ENCODE peak calls at places on chromosomes 2 and 18, in four cellular contexts. A is A549, E is body of pancreas, C is HFF-Myc. R is an unnamed sample.

GRCh38 chr2:56267412-56267788 is 83.6 kb downstream of the CCDC85A start:
- DNase-seq in E (no peak), C (no peak), A (no peak), R (no peak)

GRCh38 chr2:70190086-70190412 is 770 bp downstream of the C2orf42 start:
- DNase-seq in E (peak; percentile 9), A (no peak), C (no peak), R (no peak)

GRCh38 chr2:154243685-154244084 is 372.0 kb downstream of the GALNT13 start:
- DNase-seq in A (no peak), C (no peak), E (no peak), R (no peak)

GRCh38 chr2:129744649-129745048 is 234.8 kb upstream of the RAB6C start:
- DNase-seq in A (no peak), E (peak; percentile 93), C (no peak), R (no peak)

GRCh38 chr18:59697236-59697932 is at the start of gene CCBE1:
- DNase-seq in E (peak; percentile 34), C (no peak), A (peak; percentile 67), R (peak; percentile 82)

GRCh38 chr2:37464064-37464463 is 119.6 kb downstream of the QPCT start:
- DNase-seq in C (no peak), A (no peak), E (no peak), R (peak; percentile 14)

GRCh38 chr18:43001821-43002220 is 113.7 kb downstream of the RIT2 start:
- DNase-seq in E (no peak), C (no peak), A (no peak), R (no peak)

GRCh38 chr2:143505542-143505941 is 376.3 kb downstream of the ARHGAP15 start:
- DNase-seq in E (no peak), C (no peak), A (no peak), R (no peak)

GRCh38 chr2:174121178-174121577 is 127.2 kb downstream of the OLA1 start:
- DNase-seq in A (no peak), E (no peak), C (no peak), R (no peak)

GRCh38 chr2:85429213-85429923 is 10.9 kb downstream of the SH2D6 start:
- DNase-seq in C (no peak), A (no peak), E (no peak), R (no peak)

GRCh38 chr2:121238828-121239227 is 46.2 kb downstream of the TFCP2L1 start:
- DNase-seq in A (no peak), C (no peak), E (no peak), R (no peak)

GRCh38 chr2:8234757-8235374 is 447.0 kb upstream of the ID2 start:
- DNase-seq in C (no peak), E (no peak), A (no peak), R (no peak)

GRCh38 chr18:22188551-22189267 is 19.3 kb downstream of the GATA6 start:
- DNase-seq in C (no peak), E (peak; percentile 57), A (no peak), R (no peak)

GRCh38 chr2:56801770-56802169 is 618.0 kb downstream of the CCDC85A start:
- DNase-seq in E (no peak), A (no peak), C (no peak), R (no peak)

GRCh38 chr18:35389095-35389618 is 12.0 kb upstream of the ZNF396 start:
- DNase-seq in A (no peak), E (no peak), C (no peak), R (no peak)

GRCh38 chr18:59604877-59605276 is 92.3 kb downstream of the CCBE1 start:
- DNase-seq in C (no peak), A (no peak), E (no peak), R (no peak)

GRCh38 chr2:241386519-241386918 is 30.4 kb downstream of the FARP2 start:
- DNase-seq in C (no peak), E (no peak), A (no peak), R (no peak)

GRCh38 chr18:27967938-27968803 is 208.8 kb downstream of the CDH2 start:
- DNase-seq in E (no peak), A (peak; percentile 2), C (no peak), R (no peak)

GRCh38 chr2:239601880-239602279 is 201.1 kb upstream of the HDAC4 start:
- DNase-seq in E (no peak), A (no peak), C (no peak), R (no peak)

GRCh38 chr2:72895759-72896281 is 8.6 kb downstream of the SPR start:
- DNase-seq in A (no peak), E (peak; percentile 39), C (no peak), R (no peak)

GRCh38 chr2:53767405-53768232 is at the start of gene CHAC2:
- DNase-seq in C (peak; percentile 43), A (peak; percentile 91), E (peak; percentile 82), R (peak; percentile 89)
- TF ChIP-seq CTCF in C (peak; percentile 36), A (no peak), E (peak; percentile 60), R (peak; percentile 50)

GRCh38 chr2:115541808-115542207 is 1099.4 kb downstream of the DPP10 start:
- DNase-seq in C (no peak), A (no peak), E (no peak), R (no peak)
- TF ChIP-seq CTCF in C (no peak), A (no peak), E (no peak), R (no peak)

GRCh38 chr2:79235135-79235534 is 75.6 kb upstream of the REG3A start:
- DNase-seq in E (no peak), A (no peak), C (no peak), R (no peak)
- TF ChIP-seq CTCF in E (peak; percentile 19), A (no peak), C (no peak), R (no peak)

GRCh38 chr2:137467246-137467862 is 496.9 kb upstream of the HNMT start:
- DNase-seq in C (peak; percentile 69), A (peak; percentile 29), E (peak; percentile 19), R (peak; percentile 62)
- TF ChIP-seq CTCF in C (peak; percentile 75), A (peak; percentile 35), E (peak; percentile 46), R (no peak)

DNA sequence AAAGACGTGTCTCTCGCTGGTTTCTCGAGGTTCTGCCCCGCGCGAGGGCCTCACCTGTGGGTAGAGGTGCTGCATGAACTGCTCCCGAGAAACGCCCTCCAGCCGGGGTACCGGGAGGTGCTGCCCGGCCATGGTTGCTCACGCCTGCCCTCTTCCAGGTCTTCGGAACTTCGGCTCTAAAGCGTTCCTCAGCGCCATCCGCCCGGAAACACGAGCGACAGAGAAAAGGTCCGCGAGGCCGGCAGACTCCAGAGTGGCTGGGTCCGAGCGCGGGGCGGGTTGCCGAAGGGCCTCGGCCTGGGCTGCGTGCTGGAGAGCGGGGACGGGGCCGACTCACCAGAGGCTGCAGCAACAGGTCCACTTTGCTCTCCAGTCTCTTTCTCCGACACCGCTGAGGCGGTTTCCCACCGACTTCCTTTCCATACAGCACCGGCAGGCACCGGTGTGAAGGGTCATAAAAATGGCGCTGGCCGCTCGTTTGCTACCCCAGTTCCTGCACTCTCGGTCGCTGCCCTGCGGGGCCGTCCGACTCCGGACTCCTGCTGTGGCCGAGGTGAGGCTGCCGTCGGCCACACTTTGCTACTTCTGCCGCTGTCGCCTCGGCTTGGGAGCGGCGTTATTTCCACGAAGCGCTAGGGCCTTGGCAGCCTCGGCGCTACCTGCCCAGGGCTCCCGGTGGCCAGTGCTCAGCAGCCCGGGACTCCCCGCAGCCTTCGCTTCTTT is at the start of the genes MAIP1 and TYW5:
- DNase-seq in A (peak; percentile 92), C (no peak), E (peak; percentile 84), R (peak; percentile 86)
- TF ChIP-seq CTCF in A (no peak), C (no peak), E (peak; percentile 54), R (no peak)

DNA sequence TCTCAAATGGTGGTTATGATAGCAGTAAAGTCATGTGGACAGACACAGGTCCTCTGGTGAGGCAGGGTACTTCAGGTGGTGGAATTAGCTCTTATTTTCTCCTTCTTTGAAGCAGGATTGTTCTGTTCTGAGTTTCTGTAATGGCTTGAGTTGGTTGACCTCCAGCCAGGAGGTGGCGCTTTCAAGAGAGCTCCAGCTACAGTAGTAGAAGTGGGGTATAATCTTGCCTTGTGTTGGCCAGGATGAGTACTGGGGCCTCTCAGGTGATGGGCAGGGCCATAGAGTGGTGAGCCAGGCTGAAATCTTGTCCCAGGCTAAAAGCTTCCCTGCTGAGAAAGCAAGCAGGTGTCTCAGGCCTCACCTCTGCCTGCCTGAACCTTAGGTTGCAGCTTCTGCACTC is 52.5 kb upstream of the CSRNP3 start:
- DNase-seq in E (no peak), A (no peak), C (no peak), R (no peak)
- TF ChIP-seq CTCF in E (no peak), A (no peak), C (no peak), R (no peak)

R was measured in Calu3.